ENCODE peak calls at places on chromosomes 16 and 17, in four cellular contexts. One of them, this sample, is unnamed.

GRCh38 chr17:11601661-11602060 is 3.4 kb downstream of the DNAH9 start:
- DNase-seq in GM12878: no peak
- DNase-seq in HL-60: no peak
- DNase-seq in K562: no peak
- DNase-seq in this sample: no peak

GRCh38 chr17:41338961-41339485 is 11.6 kb downstream of the KRT33A start:
- DNase-seq in GM12878: peak; percentile 89
- DNase-seq in HL-60: no peak
- DNase-seq in K562: no peak
- DNase-seq in this sample: no peak

GRCh38 chr17:73900516-73900915 is 256.3 kb upstream of the SDK2 start:
- DNase-seq in GM12878: no peak
- DNase-seq in HL-60: no peak
- DNase-seq in K562: no peak
- DNase-seq in this sample: no peak

GRCh38 chr16:48279199-48279598 is 31.9 kb upstream of the ABCC11 start:
- DNase-seq in GM12878: no peak
- DNase-seq in HL-60: no peak
- DNase-seq in K562: peak; percentile 9
- DNase-seq in this sample: no peak

GRCh38 chr17:7855643-7856080 is 796 bp downstream of the TMEM88 start:
- DNase-seq in GM12878: no peak
- DNase-seq in HL-60: no peak
- DNase-seq in K562: no peak
- DNase-seq in this sample: no peak

GRCh38 chr17:35568561-35568960 is 7.9 kb upstream of the SLFN14 start:
- DNase-seq in GM12878: no peak
- DNase-seq in HL-60: peak; percentile 30
- DNase-seq in K562: peak; percentile 58
- DNase-seq in this sample: no peak

GRCh38 chr16:70684146-70685060 is 1.4 kb downstream of the MTSS2 start:
- DNase-seq in GM12878: no peak
- DNase-seq in HL-60: no peak
- DNase-seq in K562: no peak
- DNase-seq in this sample: no peak

GRCh38 chr16:48531011-48531962 is 78.7 kb downstream of the N4BP1 start:
- DNase-seq in GM12878: no peak
- DNase-seq in HL-60: no peak
- DNase-seq in K562: no peak
- DNase-seq in this sample: no peak

GRCh38 chr17:69853533-69854262 is 221.3 kb upstream of the KCNJ16 start:
- DNase-seq in GM12878: no peak
- DNase-seq in HL-60: no peak
- DNase-seq in K562: no peak
- DNase-seq in this sample: no peak

GRCh38 chr17:30299000-30299399 is 7.3 kb upstream of the BLMH start:
- DNase-seq in GM12878: no peak
- DNase-seq in HL-60: no peak
- DNase-seq in K562: no peak
- DNase-seq in this sample: no peak

GRCh38 chr16:85008267-85008666 is 3.1 kb downstream of the ZDHHC7 start:
- DNase-seq in GM12878: no peak
- DNase-seq in HL-60: no peak
- DNase-seq in K562: no peak
- DNase-seq in this sample: no peak

GRCh38 chr16:85010446-85010930 is 847 bp downstream of the ZDHHC7 start:
- DNase-seq in GM12878: no peak
- DNase-seq in HL-60: no peak
- DNase-seq in K562: no peak
- DNase-seq in this sample: no peak

GRCh38 chr16:85014311-85014710 is 3.0 kb upstream of the ZDHHC7 start:
- DNase-seq in GM12878: no peak
- DNase-seq in HL-60: no peak
- DNase-seq in K562: no peak
- DNase-seq in this sample: no peak

GRCh38 chr16:85010931-85011845 is at the start of gene ZDHHC7:
- DNase-seq in GM12878: peak; percentile 45
- DNase-seq in HL-60: peak; percentile 71
- DNase-seq in K562: peak; percentile 93
- DNase-seq in this sample: peak; percentile 92

DNA sequence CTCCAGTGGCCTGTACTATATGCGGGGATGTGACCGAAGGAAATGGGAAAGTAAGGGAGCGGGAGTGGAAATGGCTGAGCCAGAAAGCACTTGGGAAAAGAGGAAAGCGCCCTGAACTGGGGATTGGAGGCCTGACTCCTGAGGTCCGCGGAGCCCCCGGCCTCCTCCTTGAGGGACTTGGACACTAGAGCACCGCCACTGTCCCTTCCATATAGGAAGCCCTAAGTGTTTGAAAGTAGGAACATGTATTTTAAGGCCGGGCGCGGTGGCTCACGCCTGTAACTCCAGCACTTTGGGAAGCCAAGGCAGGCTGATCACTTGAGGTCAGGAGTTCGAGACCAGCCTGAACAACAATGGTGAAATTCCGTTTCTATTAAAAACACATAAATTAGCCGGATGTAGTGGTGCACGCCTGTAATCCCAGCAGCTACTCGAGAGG is 530 bp upstream of the ZDHHC7 start:
- DNase-seq in GM12878: no peak
- DNase-seq in HL-60: no peak
- DNase-seq in K562: no peak
- DNase-seq in this sample: no peak
- TF ChIP-seq POLR2AphosphoS5 in GM12878: no peak
- TF ChIP-seq POLR2AphosphoS5 in HL-60: no peak
- TF ChIP-seq POLR2AphosphoS5 in K562: no peak
- TF ChIP-seq POLR2AphosphoS5 in this sample: no peak

GRCh38 chr17:82639628-82640027 is 8.6 kb downstream of the WDR45B start:
- DNase-seq in GM12878: no peak
- DNase-seq in HL-60: no peak
- DNase-seq in K562: no peak
- DNase-seq in this sample: no peak

GRCh38 chr17:82633343-82633742 is 14.9 kb downstream of the WDR45B start:
- DNase-seq in GM12878: no peak
- DNase-seq in HL-60: no peak
- DNase-seq in K562: no peak
- DNase-seq in this sample: no peak

GRCh38 chr17:82640046-82640445 is 8.2 kb downstream of the WDR45B start:
- DNase-seq in GM12878: no peak
- DNase-seq in HL-60: no peak
- DNase-seq in K562: no peak
- DNase-seq in this sample: no peak

GRCh38 chr17:82638183-82638773 is 10.0 kb downstream of the WDR45B start:
- DNase-seq in GM12878: no peak
- DNase-seq in HL-60: no peak
- DNase-seq in K562: no peak
- DNase-seq in this sample: no peak

GRCh38 chr17:82636626-82637598 is 11.3 kb downstream of the WDR45B start:
- DNase-seq in GM12878: no peak
- DNase-seq in HL-60: no peak
- DNase-seq in K562: no peak
- DNase-seq in this sample: no peak
- TF ChIP-seq SPI1 in GM12878: no peak
- TF ChIP-seq SPI1 in HL-60: no peak
- TF ChIP-seq SPI1 in K562: no peak
- TF ChIP-seq SPI1 in this sample: no peak

GRCh38 chr16:17309510-17309909 is 161.2 kb downstream of the XYLT1 start:
- DNase-seq in GM12878: no peak
- DNase-seq in HL-60: no peak
- DNase-seq in K562: no peak
- DNase-seq in this sample: no peak

GRCh38 chr16:17314148-17314547 is 156.6 kb downstream of the XYLT1 start:
- DNase-seq in GM12878: no peak
- DNase-seq in HL-60: no peak
- DNase-seq in K562: no peak
- DNase-seq in this sample: no peak

GRCh38 chr16:17311333-17312099 is 159.2 kb downstream of the XYLT1 start:
- DNase-seq in GM12878: no peak
- DNase-seq in HL-60: no peak
- DNase-seq in K562: no peak
- DNase-seq in this sample: no peak

GRCh38 chr16:17313085-17313611 is 157.6 kb downstream of the XYLT1 start:
- DNase-seq in GM12878: no peak
- DNase-seq in HL-60: no peak
- DNase-seq in K562: no peak
- DNase-seq in this sample: no peak

GRCh38 chr16:17312100-17312732 is 158.5 kb downstream of the XYLT1 start:
- DNase-seq in GM12878: no peak
- DNase-seq in HL-60: no peak
- DNase-seq in K562: no peak
- DNase-seq in this sample: no peak
- TF ChIP-seq POLR2AphosphoS5 in GM12878: no peak
- TF ChIP-seq POLR2AphosphoS5 in HL-60: no peak
- TF ChIP-seq POLR2AphosphoS5 in K562: no peak
- TF ChIP-seq POLR2AphosphoS5 in this sample: no peak

GRCh38 chr17:2289878-2290478 is 13.6 kb downstream of the SMG6 start:
- DNase-seq in GM12878: no peak
- DNase-seq in HL-60: no peak
- DNase-seq in K562: no peak
- DNase-seq in this sample: no peak

GRCh38 chr17:2297023-2297422 is 6.6 kb downstream of the SMG6 start:
- DNase-seq in GM12878: no peak
- DNase-seq in HL-60: no peak
- DNase-seq in K562: no peak
- DNase-seq in this sample: no peak

GRCh38 chr17:2295575-2295974 is 8.0 kb downstream of the SMG6 start:
- DNase-seq in GM12878: no peak
- DNase-seq in HL-60: no peak
- DNase-seq in K562: peak; percentile 15
- DNase-seq in this sample: peak; percentile 30

GRCh38 chr17:2292100-2292499 is 11.5 kb downstream of the SMG6 start:
- DNase-seq in GM12878: no peak
- DNase-seq in HL-60: no peak
- DNase-seq in K562: no peak
- DNase-seq in this sample: no peak
- TF ChIP-seq SPI1 in GM12878: no peak
- TF ChIP-seq SPI1 in HL-60: no peak
- TF ChIP-seq SPI1 in K562: no peak
- TF ChIP-seq SPI1 in this sample: no peak

GRCh38 chr17:56727876-56728617 is 105.7 kb downstream of the C17orf67 start:
- DNase-seq in GM12878: no peak
- DNase-seq in HL-60: no peak
- DNase-seq in K562: no peak
- DNase-seq in this sample: no peak

GRCh38 chr17:56725144-56725543 is 108.6 kb downstream of the C17orf67 start:
- DNase-seq in GM12878: no peak
- DNase-seq in HL-60: no peak
- DNase-seq in K562: no peak
- DNase-seq in this sample: no peak

GRCh38 chr17:56718515-56718914 is 115.2 kb downstream of the C17orf67 start:
- DNase-seq in GM12878: no peak
- DNase-seq in HL-60: no peak
- DNase-seq in K562: no peak
- DNase-seq in this sample: no peak

GRCh38 chr17:56717471-56717870 is 116.2 kb downstream of the C17orf67 start:
- DNase-seq in GM12878: no peak
- DNase-seq in HL-60: no peak
- DNase-seq in K562: no peak
- DNase-seq in this sample: no peak

GRCh38 chr17:56723471-56723870 is 110.2 kb downstream of the C17orf67 start:
- DNase-seq in GM12878: no peak
- DNase-seq in HL-60: no peak
- DNase-seq in K562: no peak
- DNase-seq in this sample: no peak
- TF ChIP-seq POLR2AphosphoS5 in GM12878: no peak
- TF ChIP-seq POLR2AphosphoS5 in HL-60: no peak
- TF ChIP-seq POLR2AphosphoS5 in K562: no peak
- TF ChIP-seq POLR2AphosphoS5 in this sample: no peak